ENCODE peak calls at places on chromosome 6, in four cellular contexts. One of them, this sample, is unnamed.

GRCh38 chr6:67916389-67916788 is 718.7 kb upstream of the ADGRB3 start:
- DNase-seq in hepatocyte: no peak
- DNase-seq in HCT116: no peak
- DNase-seq in neural progenitor cell: no peak
- DNase-seq in this sample: no peak

GRCh38 chr6:5514353-5514752 is 253.0 kb downstream of the FARS2 start:
- DNase-seq in hepatocyte: no peak
- DNase-seq in HCT116: no peak
- DNase-seq in neural progenitor cell: no peak
- DNase-seq in this sample: no peak

GRCh38 chr6:107811591-107812218 is 12.4 kb downstream of the SCML4 start:
- DNase-seq in hepatocyte: peak; percentile 54
- DNase-seq in HCT116: no peak
- DNase-seq in neural progenitor cell: no peak
- DNase-seq in this sample: no peak

GRCh38 chr6:9173229-9173628 is 737.9 kb upstream of the SLC35B3 start:
- DNase-seq in hepatocyte: no peak
- DNase-seq in HCT116: no peak
- DNase-seq in neural progenitor cell: no peak
- DNase-seq in this sample: no peak

GRCh38 chr6:50913105-50913770 is 94.6 kb downstream of the TFAP2B start:
- DNase-seq in hepatocyte: no peak
- DNase-seq in HCT116: no peak
- DNase-seq in neural progenitor cell: no peak
- DNase-seq in this sample: no peak

GRCh38 chr6:27882624-27883023 is 29.6 kb downstream of the OR2B2 start:
- DNase-seq in hepatocyte: no peak
- DNase-seq in HCT116: no peak
- DNase-seq in neural progenitor cell: no peak
- DNase-seq in this sample: peak; percentile 84

GRCh38 chr6:106377061-106377540 is 16.6 kb downstream of the CRYBG1 start:
- DNase-seq in hepatocyte: no peak
- DNase-seq in HCT116: no peak
- DNase-seq in neural progenitor cell: no peak
- DNase-seq in this sample: no peak

GRCh38 chr6:31122803-31123706 is 2.8 kb upstream of the CDSN start:
- DNase-seq in hepatocyte: peak; percentile 83
- DNase-seq in HCT116: peak; percentile 72
- DNase-seq in neural progenitor cell: no peak
- DNase-seq in this sample: no peak

GRCh38 chr6:154605207-154605877 is 94.9 kb upstream of the CNKSR3 start:
- DNase-seq in hepatocyte: no peak
- DNase-seq in HCT116: no peak
- DNase-seq in neural progenitor cell: no peak
- DNase-seq in this sample: no peak

DNA sequence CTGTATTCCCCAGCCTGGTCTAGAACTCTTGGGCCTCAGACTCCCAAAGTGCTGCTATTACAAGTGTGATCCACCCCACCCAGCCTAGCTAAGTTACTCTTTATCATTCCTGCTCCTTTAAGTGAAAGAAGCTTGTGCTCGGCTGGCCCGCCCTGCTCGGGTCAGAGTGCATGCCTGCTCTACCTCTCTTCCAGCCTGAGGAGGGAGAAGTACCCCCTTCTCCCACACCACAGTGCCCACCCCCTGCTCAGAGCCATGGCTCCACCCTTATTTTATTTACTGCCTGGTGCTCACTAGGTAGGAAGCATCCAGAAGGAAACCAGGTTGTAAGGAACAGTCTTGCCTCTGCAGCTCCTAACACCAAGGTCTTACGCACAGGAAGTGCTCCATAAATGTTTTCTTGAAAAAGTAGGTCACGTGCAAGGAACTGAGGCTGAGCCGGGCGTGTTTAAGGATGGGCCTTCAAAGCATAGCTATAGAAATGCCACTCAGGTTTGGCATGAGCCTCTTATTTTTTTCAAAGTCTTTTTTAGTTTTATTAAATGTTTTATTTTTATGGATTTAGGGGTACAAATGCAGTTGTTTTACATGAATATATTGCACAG is 105.7 kb upstream of the SNX9 start:
- DNase-seq in hepatocyte: no peak
- DNase-seq in HCT116: no peak
- DNase-seq in neural progenitor cell: no peak
- DNase-seq in this sample: no peak
- TF ChIP-seq EZH2phosphoT487 in hepatocyte: no peak
- TF ChIP-seq EZH2phosphoT487 in HCT116: no peak
- TF ChIP-seq EZH2phosphoT487 in neural progenitor cell: no peak
- TF ChIP-seq EZH2phosphoT487 in this sample: no peak

GRCh38 chr6:25883536-25883935 is 9.5 kb upstream of the SLC17A3 start:
- DNase-seq in hepatocyte: no peak
- DNase-seq in HCT116: no peak
- DNase-seq in neural progenitor cell: no peak
- DNase-seq in this sample: no peak

GRCh38 chr6:25880601-25881000 is 6.6 kb upstream of the SLC17A3 start:
- DNase-seq in hepatocyte: no peak
- DNase-seq in HCT116: no peak
- DNase-seq in neural progenitor cell: no peak
- DNase-seq in this sample: no peak

GRCh38 chr6:25878721-25879322 is 4.8 kb upstream of the SLC17A3 start:
- DNase-seq in hepatocyte: no peak
- DNase-seq in HCT116: no peak
- DNase-seq in neural progenitor cell: no peak
- DNase-seq in this sample: no peak

GRCh38 chr6:25883991-25884390 is 9.9 kb upstream of the SLC17A3 start:
- DNase-seq in hepatocyte: peak; percentile 42
- DNase-seq in HCT116: no peak
- DNase-seq in neural progenitor cell: no peak
- DNase-seq in this sample: no peak

DNA sequence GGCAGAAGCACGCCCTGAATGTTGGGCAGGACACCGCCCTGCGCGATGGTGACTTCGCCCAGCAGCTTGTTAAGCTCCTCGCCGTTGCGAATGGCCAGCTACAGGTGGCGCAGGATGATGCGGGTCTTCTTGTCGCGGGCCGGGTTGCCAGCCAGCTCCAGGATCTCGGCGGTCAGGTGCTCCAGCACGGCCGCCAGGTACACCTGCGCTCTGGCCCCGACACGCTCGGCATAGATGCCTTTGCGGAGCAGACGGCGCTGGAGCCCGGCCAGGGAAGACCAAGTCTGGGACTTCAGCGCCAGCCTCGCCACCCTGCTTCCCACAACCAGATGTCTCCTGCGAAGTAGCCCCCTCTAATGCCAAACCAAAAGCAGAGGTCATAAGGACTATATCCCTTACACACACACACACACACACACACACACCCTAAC is 8.0 kb upstream of the SLC17A3 start:
- DNase-seq in hepatocyte: peak; percentile 30
- DNase-seq in HCT116: no peak
- DNase-seq in neural progenitor cell: peak; percentile 51
- DNase-seq in this sample: peak; percentile 93
- H2AFZ ChIP-seq in hepatocyte: no peak overlapping the region
- H2AFZ ChIP-seq in HCT116: no peak overlapping the region
- H2AFZ ChIP-seq in neural progenitor cell: no peak overlapping the region
- H2AFZ ChIP-seq in this sample: peak overlapping the region; percentile 97

DNA sequence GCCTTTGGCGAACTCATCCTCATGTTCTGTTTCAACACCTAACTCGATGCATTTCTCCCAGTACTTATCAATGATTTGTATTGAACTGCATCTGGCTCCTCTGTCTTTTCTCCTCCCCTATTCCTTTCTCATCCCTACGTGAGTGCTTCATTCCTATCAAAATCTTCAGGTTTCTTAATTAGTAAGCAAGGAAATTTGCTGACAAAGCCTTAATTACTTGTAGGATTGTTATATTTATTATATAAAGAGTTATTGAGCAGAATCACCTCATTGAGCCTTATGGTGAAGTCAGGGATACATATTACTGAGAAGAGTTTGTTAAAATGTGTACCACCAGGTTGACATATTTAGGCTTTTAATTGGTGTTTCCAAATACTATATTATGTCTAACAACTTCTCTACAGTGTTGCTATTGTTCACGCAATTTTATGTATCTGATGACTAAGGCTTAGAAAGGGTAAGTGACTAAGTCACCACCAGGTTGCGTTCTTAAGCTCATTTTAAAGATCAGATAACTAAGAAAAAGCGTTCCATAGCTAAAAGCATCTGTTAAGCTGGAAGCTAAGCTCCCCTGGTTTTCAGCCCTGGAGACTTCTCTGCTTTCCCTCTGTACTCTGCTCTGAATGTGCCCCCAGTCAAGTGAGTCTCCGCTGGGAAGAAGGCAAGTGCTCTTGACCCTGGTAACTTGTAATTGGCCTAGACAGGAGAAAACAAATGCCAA is 18.9 kb downstream of the SCGN start:
- DNase-seq in hepatocyte: peak; percentile 11
- DNase-seq in HCT116: peak; percentile 34
- DNase-seq in neural progenitor cell: no peak
- DNase-seq in this sample: peak; percentile 28
- TF ChIP-seq CTCF in hepatocyte: no peak
- TF ChIP-seq CTCF in HCT116: peak; percentile 21
- TF ChIP-seq CTCF in neural progenitor cell: no peak
- TF ChIP-seq CTCF in this sample: no peak

GRCh38 chr6:117971637-117972036 is 64.6 kb downstream of the SLC35F1 start:
- DNase-seq in hepatocyte: no peak
- DNase-seq in HCT116: no peak
- DNase-seq in neural progenitor cell: no peak
- DNase-seq in this sample: no peak

DNA sequence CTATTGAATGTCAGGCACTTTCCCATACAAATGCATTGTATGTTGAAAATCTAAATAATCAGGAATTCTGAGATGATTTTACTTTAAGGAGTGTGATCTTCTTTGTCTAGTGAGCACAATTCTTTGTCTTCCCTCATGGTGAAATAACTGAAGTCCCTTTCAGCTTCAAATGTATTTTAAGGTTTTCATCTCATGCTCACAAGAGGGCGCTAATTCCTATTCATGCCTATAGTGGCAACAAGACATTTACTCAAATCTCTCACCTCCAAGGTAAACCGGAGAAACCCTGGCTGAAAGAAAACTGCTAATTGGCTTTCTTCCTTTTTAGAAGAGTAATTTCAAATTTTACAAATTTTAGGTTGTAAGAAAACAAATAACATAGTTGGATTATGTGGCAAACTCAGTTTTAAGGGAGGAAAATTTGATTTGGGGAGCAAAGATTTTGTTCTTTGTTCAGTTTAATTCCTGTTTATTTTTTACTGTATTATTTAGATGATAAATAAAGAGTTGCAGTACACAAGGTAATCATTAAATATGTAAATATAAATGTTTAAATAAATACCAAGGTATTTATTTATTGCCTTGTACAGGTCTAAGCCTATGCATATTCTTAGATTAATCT is 69.1 kb downstream of the SLC35F1 start:
- DNase-seq in hepatocyte: peak; percentile 76
- DNase-seq in HCT116: peak; percentile 49
- DNase-seq in neural progenitor cell: peak; percentile 82
- DNase-seq in this sample: peak; percentile 90
- TF ChIP-seq EZH2phosphoT487 in hepatocyte: no peak
- TF ChIP-seq EZH2phosphoT487 in HCT116: no peak
- TF ChIP-seq EZH2phosphoT487 in neural progenitor cell: no peak
- TF ChIP-seq EZH2phosphoT487 in this sample: no peak

DNA sequence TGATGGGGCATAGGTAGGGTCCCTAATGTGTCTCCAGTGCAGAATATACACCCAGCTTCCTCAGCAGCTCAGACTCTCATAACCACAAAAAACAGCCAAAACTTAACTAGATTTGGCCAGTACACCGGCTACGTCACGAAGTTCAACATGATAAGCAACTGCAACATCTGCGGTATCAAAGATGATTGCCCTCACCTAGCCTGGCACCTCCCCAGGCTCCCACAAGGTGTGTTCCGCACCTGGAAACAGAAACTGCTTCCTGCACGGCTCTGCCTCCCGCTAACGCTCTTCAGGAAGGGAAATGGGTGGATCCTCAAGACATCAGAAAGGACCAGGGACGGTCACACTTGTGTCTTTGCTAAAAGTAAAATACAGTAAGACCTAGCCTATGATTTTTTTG is 9.5 kb downstream of the TXNDC5 start:
- DNase-seq in hepatocyte: no peak
- DNase-seq in HCT116: no peak
- DNase-seq in neural progenitor cell: no peak
- DNase-seq in this sample: no peak
- H2AFZ ChIP-seq in hepatocyte: no peak overlapping the region
- H2AFZ ChIP-seq in HCT116: no peak overlapping the region
- H2AFZ ChIP-seq in neural progenitor cell: no peak overlapping the region
- H2AFZ ChIP-seq in this sample: no peak overlapping the region

GRCh38 chr6:40848038-40848437 is 191.0 kb downstream of the UNC5CL start:
- DNase-seq in hepatocyte: peak; percentile 67
- DNase-seq in HCT116: no peak
- DNase-seq in neural progenitor cell: no peak
- DNase-seq in this sample: no peak

GRCh38 chr6:40848868-40849524 is 190.0 kb downstream of the UNC5CL start:
- DNase-seq in hepatocyte: no peak
- DNase-seq in HCT116: no peak
- DNase-seq in neural progenitor cell: no peak
- DNase-seq in this sample: no peak

GRCh38 chr6:40841721-40842120 is 197.3 kb downstream of the UNC5CL start:
- DNase-seq in hepatocyte: no peak
- DNase-seq in HCT116: no peak
- DNase-seq in neural progenitor cell: no peak
- DNase-seq in this sample: no peak

GRCh38 chr6:40844241-40844640 is 194.8 kb downstream of the UNC5CL start:
- DNase-seq in hepatocyte: no peak
- DNase-seq in HCT116: no peak
- DNase-seq in neural progenitor cell: no peak
- DNase-seq in this sample: no peak

DNA sequence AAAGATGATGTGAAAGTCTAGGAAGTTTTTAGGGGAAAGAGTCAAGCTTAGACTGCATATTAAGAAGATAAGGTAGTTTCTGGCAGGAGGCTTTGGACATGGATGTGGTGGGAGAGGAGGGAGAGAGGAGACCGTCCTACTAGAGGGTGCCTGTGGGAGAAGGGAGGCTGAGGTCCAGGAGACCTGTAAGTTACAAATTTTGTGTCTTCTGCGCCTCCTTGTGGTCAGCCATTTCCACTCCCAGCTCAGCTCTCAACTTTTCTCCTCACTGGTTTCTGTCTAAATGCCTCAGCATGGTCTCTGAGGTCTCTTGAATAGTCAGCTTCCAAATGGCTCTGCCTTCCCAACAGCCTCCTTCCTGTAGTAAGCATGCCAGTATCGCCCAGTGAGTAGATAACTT is 193.4 kb downstream of the UNC5CL start:
- DNase-seq in hepatocyte: peak; percentile 69
- DNase-seq in HCT116: peak; percentile 31
- DNase-seq in neural progenitor cell: peak; percentile 78
- DNase-seq in this sample: peak; percentile 78
- TF ChIP-seq CTCF in hepatocyte: peak; percentile 63
- TF ChIP-seq CTCF in HCT116: peak; percentile 67
- TF ChIP-seq CTCF in neural progenitor cell: peak; percentile 76
- TF ChIP-seq CTCF in this sample: peak; percentile 66

DNA sequence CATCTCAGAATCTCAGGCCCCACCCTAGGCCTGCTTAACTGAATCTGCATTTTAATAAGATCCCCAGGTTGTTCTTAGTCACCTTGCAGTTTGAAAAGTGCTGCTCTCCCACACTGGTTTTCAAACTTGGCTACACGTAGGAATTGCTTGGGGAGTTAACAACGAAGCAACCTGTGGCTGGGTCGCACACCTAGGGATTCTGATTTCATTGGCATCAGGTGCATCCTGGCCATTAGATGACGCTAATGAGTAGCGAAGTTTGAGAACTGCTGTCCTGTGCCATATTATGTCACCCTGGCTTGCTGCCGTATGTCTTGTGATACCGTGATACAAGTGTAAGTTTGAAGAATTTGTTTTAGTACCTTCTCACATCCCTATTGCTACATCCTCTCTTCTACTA is 28.2 kb upstream of the FUCA2 start:
- DNase-seq in hepatocyte: no peak
- DNase-seq in HCT116: no peak
- DNase-seq in neural progenitor cell: peak; percentile 10
- DNase-seq in this sample: peak; percentile 74
- TF ChIP-seq EZH2phosphoT487 in hepatocyte: no peak
- TF ChIP-seq EZH2phosphoT487 in HCT116: no peak
- TF ChIP-seq EZH2phosphoT487 in neural progenitor cell: no peak
- TF ChIP-seq EZH2phosphoT487 in this sample: no peak

GRCh38 chr6:128870751-128871150 is 12.2 kb upstream of the LAMA2 start:
- DNase-seq in hepatocyte: no peak
- DNase-seq in HCT116: no peak
- DNase-seq in neural progenitor cell: no peak
- DNase-seq in this sample: no peak
- H2AFZ ChIP-seq in hepatocyte: no peak overlapping the region
- H2AFZ ChIP-seq in HCT116: peak overlapping the region; percentile 58
- H2AFZ ChIP-seq in neural progenitor cell: no peak overlapping the region
- H2AFZ ChIP-seq in this sample: no peak overlapping the region

This sample was measured in GM23338.